ENCODE peak calls at places on chromosome 9, in seven cellular contexts. C is KBM-7; S is AG08396; X is H9; M is activated naive CD8-positive, alpha-beta T cell treated with anti-CD3 and anti-CD28 coated beads, Interleukin-2, amount 50 U/mL, for 24 hours; A is cerebellar nuclear complex; I is myocyte. L is an unnamed sample.

GRCh38 chr9:34624475-34624984 is 4.2 kb upstream of the DCTN3 start:
- DNase-seq in C (no peak), S (no peak), X (no peak), M (no peak), A (no peak), I (no peak), L (no peak)

GRCh38 chr9:101018391-101018990 is 10.0 kb upstream of the PLPPR1 start:
- DNase-seq in C (no peak), S (no peak), X (no peak), M (no peak), A (no peak), I (peak), L (no peak)

GRCh38 chr9:77435688-77436087 is 212.4 kb downstream of the GNA14 start:
- DNase-seq in C (no peak), S (no peak), X (no peak), M (no peak), A (no peak), I (peak), L (no peak)

GRCh38 chr9:129597355-129598088 is 23.4 kb downstream of the C9orf50 start:
- DNase-seq in C (no peak), S (peak), X (peak), M (peak), A (no peak), I (no peak), L (no peak)

GRCh38 chr9:133972041-133972970 is 19.8 kb downstream of the VAV2 start:
- DNase-seq in C (no peak), S (no peak), X (no peak), M (no peak), A (no peak), I (no peak), L (no peak)

GRCh38 chr9:121824651-121825480 is 173.4 kb downstream of the DAB2IP start:
- DNase-seq in C (peak), S (no peak), X (no peak), M (no peak), A (no peak), I (no peak), L (no peak)

GRCh38 chr9:92947268-92948031 is at the start of gene FGD3:
- DNase-seq in C (peak), S (peak), X (peak), M (no peak), A (no peak), I (peak), L (no peak)

GRCh38 chr9:33225319-33226152 is 14.4 kb upstream of the SPINK4 start:
- DNase-seq in C (peak), S (no peak), X (no peak), M (peak), A (peak), I (peak), L (peak)

GRCh38 chr9:131954299-131954698 is 125.4 kb downstream of the MED27 start:
- DNase-seq in C (no peak), S (no peak), X (no peak), M (no peak), A (no peak), I (no peak), L (no peak)

GRCh38 chr9:92097997-92098482 is 17.2 kb downstream of the SPTLC1 start:
- DNase-seq in C (no peak), S (no peak), X (peak), M (peak), A (no peak), I (no peak), L (peak)

GRCh38 chr9:84000186-84000585 is 19.6 kb downstream of the RMI1 start:
- DNase-seq in C (no peak), S (no peak), X (no peak), M (no peak), A (no peak), I (no peak), L (no peak)

GRCh38 chr9:128203024-128203841 is at the start of gene DNM1:
- DNase-seq in C (peak), S (peak), X (peak), M (peak), A (no peak), I (peak), L (peak)

GRCh38 chr9:68804911-68805889 is 100.2 kb downstream of the PIP5K1B start:
- DNase-seq in C (no peak), S (no peak), X (no peak), M (no peak), A (peak), I (no peak), L (no peak)